ENCODE peak calls at places on chromosomes 13 and 19, in four cellular contexts. F is PC-3, T is neural progenitor cell, D is GM23338. O is an unnamed sample.

GRCh38 chr13:21800847-21801616 is 130.2 kb downstream of the FGF9 start:
- DNase-seq in F (peak; percentile 1), T (no peak), D (peak; percentile 2), O (peak; percentile 16)

GRCh38 chr13:70568571-70568970 is 460.3 kb upstream of the KLHL1 start:
- DNase-seq in F (peak; percentile 70), T (peak; percentile 53), D (peak; percentile 63), O (peak; percentile 46)

GRCh38 chr19:48551437-48552302 is at the start of gene SULT2B1:
- DNase-seq in F (peak; percentile 59), T (no peak), D (no peak), O (no peak)

GRCh38 chr19:10364644-10365043 is 15.7 kb downstream of the TYK2 start:
- DNase-seq in F (no peak), T (no peak), D (no peak), O (no peak)

GRCh38 chr19:40827386-40828247 is 22.6 kb downstream of the CYP2A6 start:
- DNase-seq in F (no peak), T (no peak), D (no peak), O (no peak)

GRCh38 chr13:27148900-27149299 is 22.7 kb downstream of the USP12 start:
- DNase-seq in F (no peak), T (no peak), D (no peak), O (no peak)

GRCh38 chr13:77919351-77920294 is 992 bp upstream of the EDNRB start:
- DNase-seq in F (no peak), T (peak; percentile 69), D (peak; percentile 69), O (peak; percentile 55)

GRCh38 chr13:36244073-36244472 is 29.7 kb upstream of the SOHLH2 start:
- DNase-seq in F (peak; percentile 64), T (no peak), D (no peak), O (no peak)

GRCh38 chr13:78258304-78258703 is 339.7 kb upstream of the EDNRB start:
- DNase-seq in F (no peak), T (no peak), D (no peak), O (no peak)

GRCh38 chr13:110644892-110645521 is 29.7 kb downstream of the NAXD start:
- DNase-seq in F (peak; percentile 29), T (peak; percentile 93), D (peak; percentile 94), O (peak; percentile 73)

GRCh38 chr13:66888698-66889097 is 341.4 kb downstream of the PCDH9 start:
- DNase-seq in F (no peak), T (no peak), D (no peak), O (no peak)

GRCh38 chr13:38905081-38905480 is 85.5 kb downstream of the STOML3 start:
- DNase-seq in F (no peak), T (no peak), D (no peak), O (no peak)

GRCh38 chr19:54451997-54452396 is 3.0 kb downstream of the LENG8 start:
- DNase-seq in F (no peak), T (no peak), D (no peak), O (no peak)

GRCh38 chr13:26658491-26658890 is 101.0 kb downstream of the WASF3 start:
- DNase-seq in F (no peak), T (peak; percentile 70), D (no peak), O (no peak)

GRCh38 chr19:13681509-13681908 is 82.8 kb upstream of the MRI1 start:
- DNase-seq in F (peak; percentile 91), T (no peak), D (no peak), O (peak; percentile 49)

GRCh38 chr13:42702726-42703125 is 78.7 kb upstream of the FAM216B start:
- DNase-seq in F (no peak), T (no peak), D (no peak), O (no peak)

GRCh38 chr13:75050419-75051066 is 431.4 kb downstream of the TBC1D4 start:
- DNase-seq in F (no peak), T (no peak), D (no peak), O (peak; percentile 25)

GRCh38 chr19:315811-316210 is 24.6 kb upstream of the PLPP2 start:
- DNase-seq in F (no peak), T (no peak), D (no peak), O (no peak)

GRCh38 chr19:33683881-33684549 is 62.3 kb downstream of the CHST8 start:
- DNase-seq in F (peak; percentile 46), T (peak; percentile 94), D (peak; percentile 91), O (peak; percentile 74)
- H3K27ac ChIP-seq in F (no peak overlapping the region), T (no peak overlapping the region), D (no peak overlapping the region), O (no peak overlapping the region)

GRCh38 chr13:80259159-80259558 is 81.8 kb downstream of the SPRY2 start:
- DNase-seq in F (no peak), T (no peak), D (no peak), O (no peak)
- TF ChIP-seq EZH2phosphoT487 in F (no peak), T (no peak), D (no peak), O (no peak)

GRCh38 chr13:45479661-45480060 is 14.9 kb downstream of the COG3 start:
- DNase-seq in F (no peak), T (no peak), D (no peak), O (no peak)

GRCh38 chr13:45481688-45482087 is 16.9 kb downstream of the COG3 start:
- DNase-seq in F (peak; percentile 5), T (no peak), D (no peak), O (no peak)

DNA sequence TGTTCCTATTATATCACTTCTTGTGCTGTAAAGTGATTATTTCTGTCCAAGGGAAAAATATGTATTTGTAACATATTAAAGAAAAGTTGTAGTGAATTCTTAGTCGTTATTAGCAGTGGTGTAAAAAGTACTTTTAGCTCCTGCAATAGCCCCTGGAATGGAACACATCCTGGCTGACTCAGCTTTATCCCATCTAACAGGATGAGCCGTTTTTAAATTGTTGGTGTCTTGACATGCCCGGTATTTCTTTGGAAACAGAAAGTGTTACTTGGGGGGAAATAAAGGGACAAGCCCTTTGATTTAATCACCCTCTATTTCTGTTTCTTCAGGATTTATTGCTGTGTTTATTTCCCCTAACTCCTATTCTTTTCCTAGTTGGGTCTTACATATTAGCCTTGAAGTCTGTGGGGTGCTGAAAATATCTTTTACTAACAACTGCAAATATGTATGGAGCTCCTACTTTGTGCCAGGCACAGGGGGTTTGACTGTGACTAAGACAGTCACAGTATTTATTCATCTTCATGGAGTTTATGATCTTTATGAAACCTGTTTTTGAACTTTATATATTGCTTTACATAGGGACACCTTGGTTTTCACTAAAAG is 17.9 kb downstream of the COG3 start:
- DNase-seq in F (peak; percentile 35), T (no peak), D (no peak), O (peak; percentile 67)
- H3K27ac ChIP-seq in F (peak overlapping the region; percentile 11), T (no peak overlapping the region), D (no peak overlapping the region), O (peak overlapping the region; percentile 41)

DNA sequence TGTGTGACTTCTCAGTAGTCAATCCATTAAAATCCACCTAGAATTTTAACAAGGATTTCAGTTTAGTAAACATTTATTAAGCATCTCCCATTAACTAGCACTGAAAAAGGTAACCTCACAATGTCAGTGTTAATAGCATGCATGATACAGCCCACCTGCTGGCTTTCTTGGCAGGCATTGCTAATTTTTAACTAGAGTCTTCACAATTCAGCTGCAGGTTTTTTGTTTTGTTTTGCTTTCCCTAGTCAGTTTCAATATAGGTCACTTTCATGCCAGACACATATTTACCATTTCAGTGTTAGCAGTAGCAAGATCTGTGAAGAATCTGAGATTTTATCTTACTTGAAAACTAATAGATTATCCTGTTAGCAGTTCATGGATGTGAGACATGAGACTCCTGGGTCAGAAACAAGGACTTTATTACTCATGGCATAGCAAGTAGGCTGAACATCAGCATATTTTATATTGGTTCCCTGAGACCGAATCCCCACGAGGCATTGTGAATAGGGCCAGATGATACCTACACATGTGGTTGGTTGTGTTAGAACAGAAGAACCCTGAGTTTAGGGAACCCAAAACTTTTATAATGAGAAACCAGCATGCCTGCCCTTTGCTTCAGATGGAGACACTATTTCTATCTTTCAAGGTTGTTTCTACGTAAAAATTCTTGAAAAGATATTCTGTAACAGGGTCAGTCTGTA is 198.0 kb upstream of the HTR2A start:
- DNase-seq in F (no peak), T (no peak), D (peak; percentile 53), O (no peak)
- TF ChIP-seq EZH2phosphoT487 in F (no peak), T (no peak), D (no peak), O (no peak)

O was measured in GM23248.